ENCODE peak calls at places on chromosomes 6 and 20, in eight cellular contexts. One of them, this sample, is unnamed. For H3K4me1, the result is how much of the 10 kb centered on the place peaks cover.

GRCh38 chr6:129766959-129767728 is 57.2 kb upstream of the ARHGAP18 start:
- DNase-seq in left lung: no peak
- DNase-seq in psoas muscle: peak
- DNase-seq in Peyer's patch: no peak
- DNase-seq in endodermal cell: peak
- DNase-seq in heart left ventricle: no peak
- DNase-seq in astrocyte: peak
- DNase-seq in stomach: peak
- DNase-seq in this sample: peak

GRCh38 chr20:5650191-5650691 is 100.0 kb upstream of the SHLD1 start:
- DNase-seq in astrocyte: no peak
- DNase-seq in Peyer's patch: peak
- DNase-seq in endodermal cell: no peak
- DNase-seq in stomach: no peak
- DNase-seq in psoas muscle: no peak
- DNase-seq in heart left ventricle: no peak
- DNase-seq in left lung: no peak
- DNase-seq in this sample: no peak

GRCh38 chr20:61680096-61680495 is 385.6 kb downstream of the TAF4 start:
- DNase-seq in astrocyte: no peak
- DNase-seq in stomach: no peak
- DNase-seq in left lung: no peak
- DNase-seq in psoas muscle: no peak
- DNase-seq in endodermal cell: no peak
- DNase-seq in Peyer's patch: no peak
- DNase-seq in heart left ventricle: no peak
- DNase-seq in this sample: no peak

GRCh38 chr6:109939654-109940053 is 38.5 kb upstream of the GPR6 start:
- DNase-seq in endodermal cell: no peak
- DNase-seq in Peyer's patch: no peak
- DNase-seq in psoas muscle: no peak
- DNase-seq in heart left ventricle: no peak
- DNase-seq in astrocyte: peak
- DNase-seq in stomach: no peak
- DNase-seq in left lung: no peak
- DNase-seq in this sample: no peak

GRCh38 chr20:1741309-1742048 is 83.9 kb upstream of the SIRPG start:
- DNase-seq in heart left ventricle: no peak
- DNase-seq in Peyer's patch: no peak
- DNase-seq in endodermal cell: no peak
- DNase-seq in stomach: no peak
- DNase-seq in psoas muscle: no peak
- DNase-seq in left lung: no peak
- DNase-seq in astrocyte: no peak
- DNase-seq in this sample: no peak

GRCh38 chr6:108501559-108501958 is 59.2 kb upstream of the FOXO3 start:
- DNase-seq in stomach: no peak
- DNase-seq in left lung: no peak
- DNase-seq in astrocyte: peak
- DNase-seq in heart left ventricle: no peak
- DNase-seq in endodermal cell: no peak
- DNase-seq in psoas muscle: no peak
- DNase-seq in Peyer's patch: no peak
- DNase-seq in this sample: peak

GRCh38 chr6:110547266-110547964 is 71.0 kb upstream of the SLC22A16 start:
- DNase-seq in heart left ventricle: no peak
- DNase-seq in stomach: no peak
- DNase-seq in Peyer's patch: no peak
- DNase-seq in left lung: no peak
- DNase-seq in astrocyte: peak
- DNase-seq in psoas muscle: no peak
- DNase-seq in endodermal cell: no peak
- DNase-seq in this sample: peak

GRCh38 chr6:138410048-138410735 is 6.2 kb downstream of the HEBP2 start:
- DNase-seq in Peyer's patch: no peak
- DNase-seq in left lung: no peak
- DNase-seq in psoas muscle: no peak
- DNase-seq in endodermal cell: no peak
- DNase-seq in heart left ventricle: no peak
- DNase-seq in stomach: no peak
- DNase-seq in astrocyte: no peak
- DNase-seq in this sample: peak

GRCh38 chr6:162846723-162847122 is 118.9 kb downstream of the PACRG start:
- DNase-seq in Peyer's patch: no peak
- DNase-seq in left lung: no peak
- DNase-seq in endodermal cell: no peak
- DNase-seq in stomach: no peak
- DNase-seq in psoas muscle: no peak
- DNase-seq in astrocyte: no peak
- DNase-seq in heart left ventricle: no peak
- DNase-seq in this sample: no peak

GRCh38 chr6:165519316-165519715 is 143.7 kb downstream of the PDE10A start:
- DNase-seq in left lung: no peak
- DNase-seq in heart left ventricle: no peak
- DNase-seq in Peyer's patch: no peak
- DNase-seq in endodermal cell: no peak
- DNase-seq in astrocyte: no peak
- DNase-seq in stomach: no peak
- DNase-seq in psoas muscle: no peak
- DNase-seq in this sample: no peak

GRCh38 chr20:32763202-32763999 is 1.2 kb downstream of the DNMT3B start:
- DNase-seq in heart left ventricle: no peak
- DNase-seq in astrocyte: no peak
- DNase-seq in left lung: no peak
- DNase-seq in psoas muscle: no peak
- DNase-seq in Peyer's patch: no peak
- DNase-seq in endodermal cell: peak
- DNase-seq in stomach: no peak
- DNase-seq in this sample: no peak

GRCh38 chr6:27143474-27144026 is 104.0 kb upstream of the PRSS16 start:
- DNase-seq in left lung: no peak
- DNase-seq in heart left ventricle: no peak
- DNase-seq in Peyer's patch: no peak
- DNase-seq in astrocyte: no peak
- DNase-seq in endodermal cell: no peak
- DNase-seq in stomach: no peak
- DNase-seq in psoas muscle: no peak
- DNase-seq in this sample: no peak

GRCh38 chr6:156928126-156928525 is 150.9 kb downstream of the ARID1B start:
- DNase-seq in heart left ventricle: no peak
- DNase-seq in psoas muscle: no peak
- DNase-seq in endodermal cell: no peak
- DNase-seq in stomach: no peak
- DNase-seq in astrocyte: no peak
- DNase-seq in left lung: no peak
- DNase-seq in Peyer's patch: no peak
- DNase-seq in this sample: no peak

GRCh38 chr6:37279366-37280134 is 21.6 kb upstream of the TMEM217 start:
- DNase-seq in Peyer's patch: no peak
- DNase-seq in astrocyte: peak
- DNase-seq in stomach: no peak
- DNase-seq in endodermal cell: no peak
- DNase-seq in psoas muscle: peak
- DNase-seq in left lung: no peak
- DNase-seq in heart left ventricle: no peak
- DNase-seq in this sample: peak

GRCh38 chr20:3000852-3001523 is 42.4 kb upstream of the GNRH2 start:
- DNase-seq in heart left ventricle: no peak
- DNase-seq in endodermal cell: no peak
- DNase-seq in astrocyte: peak
- DNase-seq in left lung: no peak
- DNase-seq in psoas muscle: no peak
- DNase-seq in Peyer's patch: no peak
- DNase-seq in stomach: no peak
- DNase-seq in this sample: no peak

GRCh38 chr6:161439093-161439492 is 165.2 kb upstream of the AGPAT4 start:
- DNase-seq in heart left ventricle: peak
- DNase-seq in endodermal cell: no peak
- DNase-seq in stomach: no peak
- DNase-seq in left lung: no peak
- DNase-seq in Peyer's patch: no peak
- DNase-seq in psoas muscle: peak
- DNase-seq in astrocyte: peak
- DNase-seq in this sample: no peak

GRCh38 chr6:160247457-160247883 is 11.2 kb downstream of the SLC22A2 start:
- DNase-seq in stomach: no peak
- DNase-seq in left lung: no peak
- DNase-seq in psoas muscle: no peak
- DNase-seq in endodermal cell: no peak
- DNase-seq in astrocyte: no peak
- DNase-seq in heart left ventricle: peak
- DNase-seq in Peyer's patch: no peak
- DNase-seq in this sample: no peak

GRCh38 chr6:8017276-8017701 is 46.9 kb downstream of the BLOC1S5 start:
- DNase-seq in stomach: no peak
- DNase-seq in heart left ventricle: no peak
- DNase-seq in astrocyte: no peak
- DNase-seq in endodermal cell: no peak
- DNase-seq in Peyer's patch: no peak
- DNase-seq in left lung: no peak
- DNase-seq in psoas muscle: no peak
- DNase-seq in this sample: no peak

GRCh38 chr6:168057836-168058235 is 21.2 kb downstream of the FRMD1 start:
- DNase-seq in endodermal cell: no peak
- DNase-seq in heart left ventricle: no peak
- DNase-seq in stomach: no peak
- DNase-seq in psoas muscle: no peak
- DNase-seq in Peyer's patch: no peak
- DNase-seq in astrocyte: no peak
- DNase-seq in left lung: no peak
- DNase-seq in this sample: no peak
- H3K4me1 ChIP-seq in endodermal cell: under half
- H3K4me1 ChIP-seq in heart left ventricle: under half
- H3K4me1 ChIP-seq in stomach: under half
- H3K4me1 ChIP-seq in psoas muscle: under half
- H3K4me1 ChIP-seq in Peyer's patch: under half
- H3K4me1 ChIP-seq in astrocyte: under half
- H3K4me1 ChIP-seq in left lung: under half
- H3K4me1 ChIP-seq in this sample: under half

GRCh38 chr6:85063611-85064010 is 299.2 kb upstream of the TBX18 start:
- DNase-seq in Peyer's patch: no peak
- DNase-seq in left lung: no peak
- DNase-seq in endodermal cell: no peak
- DNase-seq in psoas muscle: no peak
- DNase-seq in astrocyte: no peak
- DNase-seq in heart left ventricle: no peak
- DNase-seq in stomach: no peak
- DNase-seq in this sample: no peak
- H3K27ac ChIP-seq in Peyer's patch: no peak
- H3K27ac ChIP-seq in left lung: no peak
- H3K27ac ChIP-seq in endodermal cell: no peak
- H3K27ac ChIP-seq in psoas muscle: no peak
- H3K27ac ChIP-seq in astrocyte: no peak
- H3K27ac ChIP-seq in heart left ventricle: no peak
- H3K27ac ChIP-seq in stomach: no peak
- H3K27ac ChIP-seq in this sample: no peak

GRCh38 chr6:99802396-99803031 is 191.5 kb downstream of the MCHR2 start:
- DNase-seq in heart left ventricle: no peak
- DNase-seq in psoas muscle: no peak
- DNase-seq in astrocyte: no peak
- DNase-seq in stomach: no peak
- DNase-seq in left lung: no peak
- DNase-seq in endodermal cell: peak
- DNase-seq in Peyer's patch: no peak
- DNase-seq in this sample: no peak
- TF ChIP-seq CTCF in heart left ventricle: no peak
- TF ChIP-seq CTCF in psoas muscle: no peak
- TF ChIP-seq CTCF in astrocyte: no peak
- TF ChIP-seq CTCF in stomach: no peak
- TF ChIP-seq CTCF in left lung: no peak
- TF ChIP-seq CTCF in endodermal cell: peak
- TF ChIP-seq CTCF in Peyer's patch: no peak
- TF ChIP-seq CTCF in this sample: peak

GRCh38 chr6:34315780-34316179 is 67.0 kb upstream of the SMIM29 start:
- DNase-seq in stomach: no peak
- DNase-seq in heart left ventricle: no peak
- DNase-seq in Peyer's patch: no peak
- DNase-seq in psoas muscle: no peak
- DNase-seq in left lung: no peak
- DNase-seq in astrocyte: no peak
- DNase-seq in endodermal cell: no peak
- DNase-seq in this sample: no peak

GRCh38 chr6:34317172-34317477 is 68.3 kb upstream of the SMIM29 start:
- DNase-seq in psoas muscle: no peak
- DNase-seq in Peyer's patch: no peak
- DNase-seq in heart left ventricle: no peak
- DNase-seq in stomach: no peak
- DNase-seq in endodermal cell: no peak
- DNase-seq in left lung: no peak
- DNase-seq in astrocyte: no peak
- DNase-seq in this sample: no peak

GRCh38 chr6:34315256-34315655 is 66.5 kb upstream of the SMIM29 start:
- DNase-seq in heart left ventricle: no peak
- DNase-seq in left lung: no peak
- DNase-seq in astrocyte: no peak
- DNase-seq in psoas muscle: no peak
- DNase-seq in Peyer's patch: no peak
- DNase-seq in stomach: no peak
- DNase-seq in endodermal cell: no peak
- DNase-seq in this sample: no peak

GRCh38 chr6:34317882-34318491 is 69.2 kb upstream of the SMIM29 start:
- DNase-seq in Peyer's patch: no peak
- DNase-seq in left lung: no peak
- DNase-seq in endodermal cell: no peak
- DNase-seq in psoas muscle: no peak
- DNase-seq in stomach: no peak
- DNase-seq in heart left ventricle: no peak
- DNase-seq in astrocyte: no peak
- DNase-seq in this sample: no peak

DNA sequence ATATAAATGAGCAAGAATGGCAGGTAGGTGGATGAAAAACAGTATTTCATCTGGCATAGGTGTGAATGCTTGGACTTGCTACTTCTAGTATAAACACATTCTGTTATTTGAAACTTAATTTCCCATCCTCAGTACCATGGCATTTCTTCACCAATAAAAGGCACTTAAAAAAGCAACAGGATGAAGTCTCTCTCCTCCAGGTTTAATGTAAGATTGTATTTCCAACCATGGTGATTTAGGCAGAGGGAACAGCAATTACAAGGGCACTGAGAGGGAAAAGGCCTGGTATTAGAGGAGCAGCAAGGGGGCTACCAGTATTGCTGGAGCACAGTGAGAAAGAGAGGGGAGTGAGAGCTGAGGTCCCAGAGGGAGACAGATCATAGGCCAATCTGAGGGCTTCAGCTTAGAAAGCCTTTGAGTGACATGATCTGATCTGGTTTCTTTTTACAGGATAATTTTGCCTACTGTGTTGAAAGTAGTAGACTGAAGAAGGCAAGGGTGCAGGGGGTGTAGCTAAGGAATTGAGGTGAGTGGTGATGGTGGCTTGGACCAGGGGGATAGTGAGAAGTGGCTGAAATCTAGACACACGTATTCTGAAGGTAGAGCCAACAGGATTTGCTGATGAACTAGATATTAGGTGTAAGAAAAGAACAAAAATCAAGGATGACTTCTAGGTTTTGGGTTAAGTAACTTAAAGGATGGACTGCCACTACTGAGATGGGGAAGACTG is 67.8 kb upstream of the SMIM29 start:
- DNase-seq in left lung: no peak
- DNase-seq in stomach: no peak
- DNase-seq in astrocyte: no peak
- DNase-seq in endodermal cell: no peak
- DNase-seq in Peyer's patch: no peak
- DNase-seq in psoas muscle: no peak
- DNase-seq in heart left ventricle: no peak
- DNase-seq in this sample: no peak
- H3K4me1 ChIP-seq in left lung: under half
- H3K4me1 ChIP-seq in stomach: under half
- H3K4me1 ChIP-seq in astrocyte: under half
- H3K4me1 ChIP-seq in endodermal cell: under half
- H3K4me1 ChIP-seq in Peyer's patch: under half
- H3K4me1 ChIP-seq in psoas muscle: under half
- H3K4me1 ChIP-seq in heart left ventricle: under half
- H3K4me1 ChIP-seq in this sample: under half

GRCh38 chr20:50312002-50312681 is 121.5 kb downstream of the CEBPB start:
- DNase-seq in psoas muscle: no peak
- DNase-seq in left lung: no peak
- DNase-seq in Peyer's patch: no peak
- DNase-seq in astrocyte: no peak
- DNase-seq in endodermal cell: peak
- DNase-seq in stomach: no peak
- DNase-seq in heart left ventricle: no peak
- DNase-seq in this sample: no peak
- H3K27ac ChIP-seq in psoas muscle: peak
- H3K27ac ChIP-seq in left lung: peak
- H3K27ac ChIP-seq in Peyer's patch: peak
- H3K27ac ChIP-seq in astrocyte: peak
- H3K27ac ChIP-seq in endodermal cell: no peak
- H3K27ac ChIP-seq in stomach: peak
- H3K27ac ChIP-seq in heart left ventricle: peak
- H3K27ac ChIP-seq in this sample: no peak